ENCODE peak calls at places on chromosomes 3 and 15, in five cellular contexts. P is H9, M is NCI-H1105 treated with DMSO at 0.1 percent for 48 hours, S is fibroblast of lung, G is ELR. V is an unnamed sample.

GRCh38 chr3:128050597-128050996 is 1.6 kb upstream of the SEC61A1 start:
- DNase-seq in P (no peak), S (no peak), G (no peak), M (no peak), V (no peak)

GRCh38 chr3:125967156-125967555 is 1.8 kb upstream of the ROPN1B start:
- DNase-seq in M (peak; percentile 74), G (no peak), P (no peak), S (no peak), V (no peak)

GRCh38 chr3:56042326-56042951 is 425.8 kb downstream of the ERC2 start:
- DNase-seq in G (peak; percentile 51), M (peak; percentile 24), S (peak; percentile 58), P (no peak), V (no peak)

GRCh38 chr3:184598220-184598927 is 36.8 kb downstream of the EPHB3 start:
- DNase-seq in G (no peak), M (no peak), P (no peak), S (no peak), V (no peak)

GRCh38 chr3:128498127-128498626 is 5.2 kb upstream of the GATA2 start:
- DNase-seq in S (no peak), P (peak; percentile 4), M (no peak), G (no peak), V (no peak)

GRCh38 chr3:179829391-179829790 is 176.6 kb downstream of the USP13 start:
- DNase-seq in S (no peak), M (no peak), G (no peak), P (peak; percentile 38), V (no peak)

GRCh38 chr3:132448211-132448961 is 31.1 kb downstream of the DNAJC13 start:
- DNase-seq in P (no peak), M (peak; percentile 45), S (peak; percentile 48), G (no peak), V (peak; percentile 28)

GRCh38 chr3:57646723-57647122 is 46.2 kb downstream of the DENND6A start:
- DNase-seq in P (no peak), G (peak; percentile 40), M (no peak), S (peak; percentile 44), V (no peak)

GRCh38 chr3:12252859-12253258 is 36.0 kb upstream of the PPARG start:
- DNase-seq in S (no peak), M (no peak), G (no peak), P (no peak), V (no peak)

GRCh38 chr3:155323063-155323666 is 29.7 kb upstream of the STRIT1 start:
- DNase-seq in S (peak; percentile 62), G (peak; percentile 82), P (peak; percentile 42), M (peak; percentile 88), V (no peak)

GRCh38 chr15:52251144-52251860 is 44.3 kb downstream of the MYO5C start:
- DNase-seq in P (no peak), G (no peak), S (peak; percentile 56), M (no peak), V (no peak)

GRCh38 chr15:99492275-99492674 is 73.5 kb upstream of the MEF2A start:
- DNase-seq in S (no peak), G (no peak), P (no peak), M (no peak), V (no peak)

GRCh38 chr3:123540285-123540684 is 44.6 kb downstream of the HACD2 start:
- DNase-seq in S (peak; percentile 48), M (no peak), P (no peak), G (peak; percentile 61), V (no peak)

GRCh38 chr3:109480014-109480413 is 142.7 kb upstream of the DPPA4 start:
- DNase-seq in S (no peak), M (no peak), G (no peak), P (no peak), V (no peak)

GRCh38 chr15:73386886-73387506 is 18.2 kb upstream of the HCN4 start:
- DNase-seq in S (no peak), M (no peak), G (no peak), P (no peak), V (no peak)

GRCh38 chr15:80404057-80404718 is at the start of gene ARNT2:
- DNase-seq in S (peak; percentile 33), P (peak; percentile 51), M (peak; percentile 35), G (peak; percentile 22), V (no peak)

GRCh38 chr3:73653877-73654276 is 29.1 kb upstream of the PDZRN3 start:
- DNase-seq in M (no peak), P (no peak), G (peak; percentile 2), S (peak; percentile 36), V (no peak)

GRCh38 chr3:42032693-42033349 is 58.3 kb upstream of the TRAK1 start:
- DNase-seq in G (peak; percentile 89), M (peak; percentile 77), P (no peak), S (peak; percentile 98), V (peak; percentile 45)

GRCh38 chr3:166663194-166663593 is 716.9 kb downstream of the ZBBX start:
- DNase-seq in P (no peak), S (no peak), G (peak; percentile 64), M (no peak), V (no peak)

GRCh38 chr3:22263042-22263441 is 512.0 kb upstream of the ZNF385D start:
- DNase-seq in G (peak; percentile 74), S (peak; percentile 55), P (no peak), M (no peak), V (no peak)

GRCh38 chr3:190521998-190522397 is 8.1 kb downstream of the IL1RAP start:
- DNase-seq in M (no peak), P (no peak), G (no peak), S (no peak), V (no peak)

GRCh38 chr3:190323241-190323617 is 983 bp upstream of the CLDN1 start:
- DNase-seq in M (no peak), P (no peak), S (peak; percentile 36), G (no peak), V (peak; percentile 38)

GRCh38 chr3:182682263-182683229 is 110.8 kb upstream of the ATP11B start:
- DNase-seq in G (peak; percentile 65), P (peak; percentile 77), M (peak; percentile 66), S (peak; percentile 48), V (peak; percentile 72)

GRCh38 chr3:124258057-124258500 is 266.2 kb upstream of the ROPN1 start:
- DNase-seq in M (no peak), S (peak; percentile 89), G (peak; percentile 8), P (no peak), V (no peak)

GRCh38 chr15:67359431-67360082 is 105.0 kb downstream of the IQCH start:
- DNase-seq in G (no peak), S (no peak), P (no peak), M (peak; percentile 35), V (no peak)

GRCh38 chr15:33941279-33942063 is 26.8 kb upstream of the CHRM5 start:
- DNase-seq in G (no peak), M (no peak), P (no peak), S (no peak), V (no peak)

GRCh38 chr3:192772495-192772894 is 45.2 kb upstream of the FGF12 start:
- DNase-seq in S (peak; percentile 34), M (peak; percentile 57), P (peak; percentile 63), G (peak; percentile 62), V (peak; percentile 35)

GRCh38 chr15:62492900-62493299 is 327.8 kb upstream of the C2CD4B start:
- DNase-seq in S (no peak), M (no peak), P (no peak), G (no peak), V (no peak)

GRCh38 chr3:2851835-2852234 is 258.3 kb downstream of the IL5RA start:
- DNase-seq in M (no peak), G (no peak), S (no peak), P (no peak), V (no peak)

GRCh38 chr3:171875923-171876412 is 32.8 kb downstream of the TMEM212 start:
- DNase-seq in M (no peak), G (peak; percentile 64), P (no peak), S (peak; percentile 93), V (no peak)

GRCh38 chr3:122893754-122894668 is 99.1 kb downstream of the SLC49A4 start:
- DNase-seq in P (peak; percentile 47), M (no peak), G (peak; percentile 31), S (no peak), V (no peak)

GRCh38 chr3:15581471-15582394 is 19.6 kb downstream of the HACL1 start:
- DNase-seq in M (no peak), S (no peak), G (no peak), P (no peak), V (no peak)

GRCh38 chr3:535566-536416 is 339.2 kb downstream of the CHL1 start:
- DNase-seq in G (no peak), M (peak; percentile 48), S (peak; percentile 10), P (peak; percentile 72), V (no peak)

GRCh38 chr15:48414015-48414414 is 82.8 kb downstream of the DUT start:
- DNase-seq in P (no peak), S (peak; percentile 89), G (peak; percentile 9), M (no peak), V (no peak)

GRCh38 chr15:51090753-51091152 is 4.0 kb downstream of the TNFAIP8L3 start:
- DNase-seq in S (no peak), G (no peak), M (no peak), P (no peak), V (no peak)

GRCh38 chr3:36944641-36945270 is at the start of gene TRANK1:
- DNase-seq in M (no peak), P (peak; percentile 66), S (peak; percentile 59), G (peak; percentile 17), V (peak; percentile 56)

GRCh38 chr3:47109393-47109792 is 54.5 kb downstream of the SETD2 start:
- DNase-seq in S (no peak), P (no peak), G (no peak), M (no peak), V (no peak)

GRCh38 chr15:48794697-48795134 is 16.2 kb downstream of the CEP152 start:
- DNase-seq in S (peak; percentile 24), P (no peak), M (peak; percentile 19), G (no peak), V (no peak)

GRCh38 chr3:50563867-50564266 is 3.7 kb downstream of the C3orf18 start:
- DNase-seq in G (no peak), P (no peak), S (no peak), M (no peak), V (peak; percentile 45)

V was measured in stomach.